ENCODE peak calls at places on chromosomes 5 and 9, in seven cellular contexts. N, Q, V, B, S, I and H are unnamed samples.

GRCh38 chr9:122819791-122820489 is 8.4 kb downstream of the PDCL start:
- DNase-seq in Q (no peak), I (no peak), B (no peak), S (no peak), N (no peak), V (peak), H (no peak)

GRCh38 chr9:111222757-111223156 is 107.3 kb downstream of the OR2K2 start:
- DNase-seq in S (no peak), B (no peak), N (no peak), Q (no peak), V (no peak), I (no peak), H (no peak)

GRCh38 chr9:16030513-16031185 is 477.8 kb downstream of the CCDC171 start:
- DNase-seq in Q (no peak), S (no peak), N (no peak), I (no peak), V (peak), B (no peak), H (no peak)

GRCh38 chr9:131651599-131651998 is 88.3 kb downstream of the RAPGEF1 start:
- DNase-seq in I (no peak), Q (no peak), V (no peak), B (no peak), S (no peak), N (no peak), H (no peak)

GRCh38 chr9:107118873-107119272 is 164.2 kb upstream of the RAD23B start:
- DNase-seq in Q (no peak), N (no peak), S (no peak), V (no peak), B (no peak), I (no peak), H (no peak)

GRCh38 chr5:96257904-96258303 is 175.1 kb downstream of the PCSK1 start:
- DNase-seq in Q (no peak), N (no peak), S (no peak), B (no peak), V (no peak), I (no peak), H (no peak)

GRCh38 chr9:17219261-17219660 is 84.4 kb downstream of the CNTLN start:
- DNase-seq in B (no peak), N (no peak), V (peak), I (no peak), S (no peak), Q (no peak), H (no peak)

GRCh38 chr9:110606179-110606578 is 26.6 kb upstream of the SVEP1 start:
- DNase-seq in B (no peak), I (no peak), S (no peak), N (no peak), V (no peak), Q (no peak), H (no peak)

GRCh38 chr9:113505963-113506624 is 42.6 kb downstream of the RGS3 start:
- DNase-seq in B (no peak), V (no peak), Q (no peak), I (no peak), S (no peak), N (no peak), H (no peak)

GRCh38 chr5:21661129-21661528 is 1192.0 kb downstream of the CDH12 start:
- DNase-seq in Q (no peak), I (no peak), B (no peak), S (no peak), N (no peak), V (no peak), H (no peak)

GRCh38 chr5:74575741-74576538 is 64.6 kb downstream of the ENC1 start:
- DNase-seq in I (no peak), S (no peak), V (peak), B (no peak), Q (no peak), N (no peak), H (no peak)

GRCh38 chr5:124059200-124059599 is 547.2 kb downstream of the CSNK1G3 start:
- DNase-seq in Q (no peak), N (no peak), V (no peak), S (no peak), I (no peak), B (no peak), H (no peak)

GRCh38 chr9:71965403-71965802 is 54.0 kb downstream of the C9orf85 start:
- DNase-seq in S (no peak), N (no peak), B (no peak), V (no peak), I (no peak), Q (no peak), H (no peak)

GRCh38 chr9:93895535-93895934 is 59.6 kb downstream of the BARX1 start:
- DNase-seq in Q (no peak), N (no peak), B (no peak), I (no peak), V (no peak), S (no peak), H (no peak)

GRCh38 chr9:76095585-76095984 is 205.1 kb downstream of the PCSK5 start:
- DNase-seq in B (no peak), N (no peak), V (no peak), Q (no peak), I (no peak), S (no peak), H (no peak)

GRCh38 chr5:153425914-153426313 is 64.6 kb upstream of the GRIA1 start:
- DNase-seq in I (no peak), S (no peak), B (no peak), N (no peak), V (no peak), Q (no peak), H (no peak)

GRCh38 chr9:100595391-100596199 is 17.7 kb downstream of the CAVIN4 start:
- DNase-seq in I (no peak), S (no peak), Q (no peak), V (peak), N (no peak), B (no peak), H (no peak)

GRCh38 chr5:9562101-9562500 is 16.2 kb upstream of the SEMA5A start:
- DNase-seq in V (no peak), S (no peak), Q (no peak), I (no peak), B (no peak), N (no peak), H (no peak)

GRCh38 chr5:85647349-85648127 is 970.2 kb upstream of the COX7C start:
- DNase-seq in S (no peak), B (no peak), N (no peak), V (no peak), I (no peak), Q (no peak), H (no peak)

GRCh38 chr9:128588581-128589233 is 36.3 kb downstream of the SPTAN1 start:
- DNase-seq in N (no peak), V (no peak), B (no peak), I (no peak), Q (no peak), S (no peak), H (no peak)

GRCh38 chr9:129436751-129437625 is 183.9 kb downstream of the C9orf50 start:
- DNase-seq in N (no peak), S (no peak), V (peak), I (peak), Q (peak), B (no peak), H (peak)

GRCh38 chr5:178590141-178590923 is at the start of gene COL23A1:
- DNase-seq in N (no peak), I (peak), Q (peak), S (peak), V (peak), B (peak), H (peak)

GRCh38 chr9:127773245-127773644 is 5.2 kb downstream of the SH2D3C start:
- DNase-seq in N (no peak), I (no peak), S (no peak), Q (no peak), B (no peak), V (no peak), H (no peak)

GRCh38 chr5:111248571-111248970 is 24.4 kb downstream of the CAMK4 start:
- DNase-seq in I (no peak), V (no peak), B (no peak), Q (no peak), N (no peak), S (no peak), H (no peak)

GRCh38 chr5:37740331-37741066 is 99.3 kb downstream of the GDNF start:
- DNase-seq in N (no peak), V (no peak), I (no peak), B (no peak), Q (no peak), S (no peak), H (no peak)

DNA sequence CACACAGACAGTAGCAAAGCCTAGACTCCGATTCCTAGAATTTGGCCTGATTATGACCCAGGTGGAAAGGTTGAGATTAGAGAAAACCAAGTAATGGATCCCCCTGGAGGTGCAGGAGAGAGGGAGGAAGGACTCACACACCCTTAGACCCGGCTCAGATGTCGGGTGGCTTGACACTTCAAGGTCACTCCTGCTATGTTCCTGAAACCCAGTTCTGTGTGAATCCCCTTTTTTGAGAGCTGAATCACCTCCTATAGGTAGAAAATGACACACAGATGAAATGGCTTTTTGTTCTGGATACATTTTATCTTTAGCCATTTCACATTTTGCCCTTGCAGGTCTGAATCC is 192.8 kb downstream of the ARRDC3 start:
- DNase-seq in B (no peak), Q (no peak), I (no peak), S (no peak), V (no peak), N (no peak), H (no peak)
- TF ChIP-seq CTCF in B (no peak), Q (no peak), I (no peak), S (no peak), V (no peak), N (no peak), H (no peak)

GRCh38 chr5:159805021-159805420 is 111.3 kb upstream of the ADRA1B start:
- DNase-seq in I (no peak), N (no peak), S (no peak), Q (no peak), B (no peak), V (no peak), H (peak)

GRCh38 chr5:159802661-159803060 is 113.6 kb upstream of the ADRA1B start:
- DNase-seq in Q (no peak), V (no peak), I (no peak), S (no peak), B (no peak), N (no peak), H (no peak)

GRCh38 chr5:159799701-159800100 is 116.6 kb upstream of the ADRA1B start:
- DNase-seq in N (no peak), V (no peak), I (no peak), S (no peak), Q (no peak), B (no peak), H (no peak)

GRCh38 chr5:159800131-159800830 is 116.0 kb upstream of the ADRA1B start:
- DNase-seq in S (no peak), N (no peak), Q (no peak), B (no peak), I (no peak), V (no peak), H (no peak)

DNA sequence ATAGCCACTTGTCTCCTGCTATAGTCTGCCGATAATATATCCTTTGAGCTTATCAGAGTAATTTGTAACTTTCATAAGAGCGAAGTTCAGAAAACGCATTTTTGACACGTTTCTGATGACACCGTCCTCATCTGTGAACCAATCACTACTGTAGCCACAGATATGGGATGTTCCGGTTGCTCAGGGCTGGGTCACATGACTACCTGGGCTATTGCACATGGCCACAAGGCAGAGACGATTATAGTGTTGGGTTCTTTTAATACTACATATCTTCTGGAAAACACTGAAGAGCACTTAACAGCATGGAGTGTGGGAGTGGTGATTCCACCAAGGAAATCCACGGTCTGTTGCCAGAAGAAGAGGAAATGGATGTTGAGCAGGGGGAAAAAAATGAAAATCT is 115.0 kb upstream of the ADRA1B start:
- DNase-seq in Q (no peak), N (no peak), V (no peak), S (no peak), B (no peak), I (no peak), H (no peak)
- H3K4me3 ChIP-seq in Q (no peak), N (no peak), V (no peak), S (no peak), B (no peak), I (no peak), H (no peak)

DNA sequence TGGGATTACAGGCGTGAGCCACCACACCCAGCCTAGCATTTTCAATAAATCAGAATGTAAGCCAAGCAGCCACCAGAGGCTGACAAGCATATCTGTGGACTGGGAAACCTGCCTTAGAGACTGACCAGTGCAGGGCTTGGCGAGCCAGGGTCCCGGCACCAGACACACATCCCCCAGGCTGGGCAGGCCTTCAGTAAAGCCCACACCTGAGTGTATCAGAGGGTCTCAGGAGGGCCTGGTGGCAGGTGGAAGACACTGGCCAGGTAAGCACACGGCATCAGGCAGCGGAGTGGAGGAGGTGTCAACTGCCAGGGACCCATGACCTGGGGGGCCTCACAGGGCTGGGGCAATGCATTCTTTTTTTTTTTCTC is 78.3 kb upstream of the IL17B start:
- DNase-seq in S (no peak), Q (no peak), V (no peak), B (no peak), I (no peak), N (no peak), H (no peak)
- H3K27ac ChIP-seq in S (peak), Q (peak), V (no peak), B (peak), I (peak), N (no peak), H (peak)

GRCh38 chr9:87557996-87558395 is 60.3 kb downstream of the DAPK1 start:
- DNase-seq in Q (no peak), V (no peak), S (no peak), N (no peak), B (no peak), I (no peak), H (no peak)
- TF ChIP-seq CTCF in Q (no peak), V (no peak), S (no peak), N (no peak), B (no peak), I (no peak), H (no peak)

DNA sequence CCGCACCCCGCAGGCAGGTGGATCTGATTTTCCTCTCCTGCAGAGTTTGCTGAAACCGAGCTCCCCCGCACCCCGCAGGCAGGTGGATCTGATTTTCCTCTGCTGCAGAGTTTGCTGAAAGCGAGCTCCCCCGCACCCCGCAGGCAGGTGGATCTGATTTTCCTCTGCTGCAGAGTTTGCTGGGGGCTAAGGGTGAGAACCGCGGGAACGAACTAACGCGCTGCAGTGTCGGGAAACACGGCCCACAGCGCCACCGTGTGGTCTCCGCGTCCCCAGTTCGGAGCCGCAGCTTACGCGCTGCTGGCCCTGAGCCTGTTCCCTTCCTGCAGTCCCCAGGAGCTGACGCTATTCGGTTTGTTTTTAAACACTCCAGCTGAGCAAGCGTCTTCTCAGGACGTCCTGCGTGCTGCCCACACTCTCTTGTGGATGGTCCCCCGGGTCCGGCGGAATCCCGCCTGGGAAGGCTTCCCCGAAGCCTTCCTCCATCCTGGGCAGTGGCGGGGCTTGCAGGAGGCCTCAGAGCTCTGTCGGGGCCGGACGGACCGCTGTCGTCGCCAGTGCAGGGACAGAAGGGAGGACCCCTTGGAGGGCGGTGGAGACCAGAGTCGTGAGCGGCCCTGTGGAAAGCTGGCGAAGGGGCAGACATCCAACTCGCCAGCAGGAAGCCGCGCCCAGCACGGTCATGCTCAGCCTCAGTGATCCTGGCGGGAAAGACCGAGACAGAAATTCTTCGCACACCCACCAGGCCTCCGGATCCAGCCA is 121.2 kb upstream of the LPCAT1 start:
- DNase-seq in S (peak), B (peak), I (peak), Q (peak), N (peak), V (peak), H (peak)
- H3K4me3 ChIP-seq in S (peak), B (no peak), I (peak), Q (no peak), N (no peak), V (peak), H (peak)

DNA sequence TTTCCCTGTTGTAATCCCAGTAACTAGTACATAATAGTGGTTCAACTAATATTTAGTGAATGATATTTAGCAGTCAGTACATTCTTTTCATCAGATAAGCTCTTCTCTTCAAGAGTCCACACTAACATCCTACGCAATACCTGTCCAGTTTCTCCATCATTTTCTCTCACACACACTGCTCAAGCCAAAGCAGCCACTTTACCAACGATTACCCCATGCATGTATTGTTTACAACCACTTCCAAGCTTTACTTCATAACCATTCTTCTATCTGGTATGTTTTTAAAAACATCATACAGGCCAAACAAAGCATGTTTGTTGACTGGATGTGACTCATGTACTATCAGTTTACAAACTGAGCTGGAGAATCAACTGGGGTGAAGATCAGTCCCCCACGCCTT is 7.3 kb downstream of the UBTD2 start:
- DNase-seq in S (no peak), N (no peak), B (no peak), Q (no peak), I (no peak), V (no peak), H (no peak)
- H3K27ac ChIP-seq in S (no peak), N (peak), B (no peak), Q (peak), I (no peak), V (no peak), H (no peak)

GRCh38 chr5:175848676-175849075 is 22.7 kb upstream of the CPLX2 start:
- DNase-seq in V (no peak), B (no peak), S (no peak), I (no peak), Q (no peak), N (no peak), H (no peak)

GRCh38 chr5:175846332-175846731 is 25.0 kb upstream of the CPLX2 start:
- DNase-seq in B (no peak), V (no peak), Q (no peak), S (no peak), I (no peak), N (no peak), H (no peak)

GRCh38 chr5:175847061-175847460 is 24.3 kb upstream of the CPLX2 start:
- DNase-seq in N (no peak), B (no peak), I (no peak), S (no peak), V (no peak), Q (no peak), H (peak)

GRCh38 chr5:175849153-175849552 is 22.2 kb upstream of the CPLX2 start:
- DNase-seq in B (no peak), S (no peak), Q (no peak), N (no peak), V (no peak), I (no peak), H (no peak)

DNA sequence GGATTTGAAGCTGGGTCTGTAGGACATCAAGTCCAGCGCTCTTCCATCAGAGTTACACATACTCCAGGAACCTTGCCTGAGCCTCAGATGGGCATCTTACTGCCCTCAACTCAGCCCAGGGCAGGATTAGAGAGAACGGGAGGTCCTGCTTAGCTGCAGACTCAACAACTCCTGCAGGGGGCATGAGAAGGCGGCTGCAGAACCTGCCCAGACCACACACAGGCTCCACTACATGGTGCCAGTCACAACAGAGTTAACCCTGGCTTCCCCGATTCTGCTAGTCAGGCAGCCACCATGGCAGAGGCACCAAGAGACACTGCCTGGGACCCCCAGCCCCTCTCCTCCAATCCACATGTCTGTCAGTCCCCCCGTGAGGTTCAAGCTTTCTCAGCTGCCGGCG is 23.9 kb upstream of the CPLX2 start:
- DNase-seq in V (no peak), I (no peak), N (no peak), Q (no peak), B (no peak), S (no peak), H (no peak)
- TF ChIP-seq CTCF in V (no peak), I (peak), N (no peak), Q (no peak), B (no peak), S (no peak), H (no peak)

DNA sequence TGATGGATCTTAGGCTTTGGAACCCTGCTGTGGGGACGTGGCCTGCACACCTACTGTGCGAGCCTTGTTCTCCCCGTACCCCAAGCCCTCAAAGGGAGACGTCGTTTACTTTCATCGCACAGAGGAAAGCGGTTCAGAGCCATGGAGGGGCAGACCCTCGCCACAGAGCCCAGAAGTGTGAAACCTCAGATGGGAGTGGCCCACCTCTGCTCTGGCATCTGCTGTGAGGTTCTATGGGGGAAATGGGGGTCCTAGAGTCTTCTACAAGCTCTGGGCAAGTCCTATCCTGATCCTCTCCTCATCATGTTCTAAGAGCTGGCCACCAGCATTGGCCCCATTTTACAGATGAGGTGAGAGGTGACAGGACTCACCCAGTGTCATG is 3.7 kb upstream of the RNF44 start:
- DNase-seq in B (no peak), S (no peak), I (no peak), Q (no peak), N (no peak), V (no peak), H (no peak)
- H3K4me3 ChIP-seq in B (no peak), S (no peak), I (no peak), Q (no peak), N (no peak), V (no peak), H (no peak)